ENCODE peak calls at places on chromosomes 4 and X, in eight cellular contexts. T is cardiac muscle cell; N is stimulated activated CD4-positive, alpha-beta T cell treated with anti-CD3 and anti-CD28 coated beads, Interleukin-4, amount 100 ng/mL, for 24 hours; Z is astrocyte of the spinal cord; I is iPS-NIHi11; E is HT1080; G is naive thymus-derived CD4-positive, alpha-beta T cell; P is DND-41. X is an unnamed sample.

GRCh38 chr4:107261241-107261874 is 225.2 kb upstream of the DKK2 start:
- DNase-seq in E (peak; percentile 15), Z (peak; percentile 31), P (no peak), N (no peak), G (no peak), I (no peak), T (no peak), X (no peak)

GRCh38 chr4:53714377-53715140 is 123.3 kb upstream of the LNX1 start:
- DNase-seq in I (no peak), G (no peak), E (peak; percentile 60), P (no peak), N (no peak), Z (no peak), T (no peak), X (peak; percentile 74)

GRCh38 chrX:103556941-103557340 is 28.4 kb upstream of the TCEAL4 start:
- DNase-seq in Z (no peak), E (no peak), I (no peak), N (no peak), G (no peak), T (no peak), P (no peak), X (no peak)

GRCh38 chrX:49701948-49702347 is 6.2 kb upstream of the PAGE1 start:
- DNase-seq in Z (no peak), E (no peak), G (no peak), P (no peak), N (no peak), T (no peak), I (no peak), X (no peak)

GRCh38 chrX:110145854-110146253 is 142.9 kb downstream of the TMEM164 start:
- DNase-seq in P (peak; percentile 28), E (peak; percentile 13), T (peak; percentile 41), N (peak; percentile 11), I (peak; percentile 16), Z (peak; percentile 43), G (no peak), X (peak; percentile 49)

GRCh38 chr4:153260152-153260551 is 55.9 kb downstream of the TRIM2 start:
- DNase-seq in E (no peak), N (no peak), Z (no peak), I (no peak), T (no peak), P (no peak), G (no peak), X (no peak)

GRCh38 chrX:41084044-41084359 is 1.2 kb upstream of the USP9X start:
- DNase-seq in T (no peak), N (no peak), Z (no peak), P (no peak), G (no peak), I (no peak), E (no peak), X (no peak)

GRCh38 chrX:129930941-129931410 is 25.0 kb downstream of the UTP14A start:
- DNase-seq in T (peak; percentile 24), G (no peak), Z (no peak), E (no peak), N (no peak), P (no peak), I (peak; percentile 46), X (no peak)

GRCh38 chr4:67122029-67122428 is 423.3 kb downstream of the CENPC start:
- DNase-seq in N (no peak), T (peak; percentile 48), P (no peak), E (peak; percentile 24), Z (no peak), G (no peak), I (peak; percentile 38), X (no peak)

GRCh38 chr4:8152090-8152864 is 6.3 kb downstream of the ABLIM2 start:
- DNase-seq in G (no peak), N (no peak), E (no peak), T (no peak), Z (no peak), I (no peak), P (no peak), X (no peak)

GRCh38 chrX:41912922-41913321 is 10.4 kb downstream of the CASK start:
- DNase-seq in Z (peak; percentile 12), T (no peak), P (no peak), N (no peak), I (no peak), E (no peak), G (no peak), X (no peak)

GRCh38 chr4:102759835-102760644 is 728 bp downstream of the MANBA start:
- DNase-seq in P (peak; percentile 7), N (peak; percentile 27), T (peak; percentile 27), G (peak; percentile 69), Z (peak; percentile 56), E (peak; percentile 48), I (no peak), X (peak; percentile 65)

GRCh38 chr4:88743696-88744095 is 46.1 kb upstream of the NAP1L5 start:
- DNase-seq in G (no peak), E (peak; percentile 46), T (no peak), I (no peak), Z (peak; percentile 90), P (no peak), N (no peak), X (peak; percentile 41)

GRCh38 chr4:177077095-177077494 is 232.6 kb upstream of the NEIL3 start:
- DNase-seq in T (no peak), N (no peak), E (no peak), P (no peak), G (no peak), I (no peak), Z (no peak), X (no peak)

GRCh38 chr4:24857996-24858395 is 54.8 kb downstream of the CCDC149 start:
- DNase-seq in N (no peak), I (no peak), G (no peak), E (peak; percentile 52), Z (peak; percentile 75), T (peak; percentile 57), P (no peak), X (peak; percentile 52)

GRCh38 chr4:81919810-81920209 is 448.1 kb upstream of the RASGEF1B start:
- DNase-seq in G (no peak), E (no peak), N (no peak), P (no peak), T (no peak), I (no peak), Z (no peak), X (peak; percentile 0)

GRCh38 chr4:15341022-15341732 is 86.7 kb upstream of the C1QTNF7 start:
- DNase-seq in P (no peak), N (no peak), E (no peak), G (no peak), Z (no peak), T (no peak), I (no peak), X (no peak)

GRCh38 chr4:6052679-6053078 is 34.4 kb upstream of the C4orf50 start:
- DNase-seq in I (no peak), T (no peak), E (no peak), P (no peak), N (no peak), G (no peak), Z (no peak), X (no peak)

GRCh38 chr4:26727849-26728248 is 132.8 kb upstream of the STIM2 start:
- DNase-seq in E (no peak), T (no peak), G (no peak), N (no peak), P (no peak), I (no peak), Z (no peak), X (no peak)

GRCh38 chrX:33062016-33062415 is 149.3 kb downstream of the DMD start:
- DNase-seq in Z (no peak), T (no peak), G (no peak), E (no peak), N (no peak), I (no peak), P (no peak), X (no peak)

GRCh38 chr4:130238121-130238520 is 1142.2 kb downstream of the C4orf33 start:
- DNase-seq in P (no peak), T (no peak), E (no peak), Z (peak; percentile 43), N (no peak), G (no peak), I (no peak), X (peak; percentile 3)

GRCh38 chr4:25727711-25728493 is 72.3 kb downstream of the SLC34A2 start:
- DNase-seq in N (no peak), G (no peak), P (no peak), Z (no peak), T (no peak), E (no peak), I (peak; percentile 44), X (no peak)

GRCh38 chrX:17812763-17813162 is 48.3 kb downstream of the RAI2 start:
- DNase-seq in N (no peak), E (no peak), G (no peak), P (no peak), I (peak; percentile 38), Z (no peak), T (peak; percentile 27), X (peak; percentile 40)

GRCh38 chr4:2935762-2936743 is 27.2 kb downstream of the NOP14 start:
- DNase-seq in P (no peak), G (no peak), N (peak; percentile 83), E (no peak), Z (peak; percentile 22), I (no peak), T (no peak), X (no peak)

GRCh38 chrX:104136241-104137019 is 20.4 kb downstream of the SLC25A53 start:
- DNase-seq in Z (peak; percentile 89), E (peak; percentile 62), P (peak; percentile 65), T (peak; percentile 94), N (peak; percentile 62), G (peak; percentile 44), I (peak; percentile 69), X (peak; percentile 92)

GRCh38 chr4:88610771-88611170 is 18.5 kb downstream of the HERC3 start:
- DNase-seq in P (no peak), G (no peak), E (no peak), Z (peak; percentile 22), I (no peak), N (no peak), T (no peak), X (peak; percentile 70)

GRCh38 chr4:159024828-159025227 is 78.1 kb upstream of the RAPGEF2 start:
- DNase-seq in E (no peak), T (no peak), Z (no peak), I (no peak), P (no peak), G (no peak), N (no peak), X (no peak)

X was measured in cardiac fibroblast.